ENCODE peak calls at places on chromosomes 4 and X, in six cellular contexts. One of them, this sample, is unnamed.

GRCh38 chr4:96916731-96917130 is 1076.8 kb downstream of the PDHA2 start:
- DNase-seq in uterus: no peak
- DNase-seq in endothelial cell of umbilical vein: no peak
- DNase-seq in tibial artery: no peak
- DNase-seq in AG09309: no peak
- DNase-seq in MG63: no peak
- DNase-seq in this sample: no peak

GRCh38 chr4:90537491-90537890 is 410.3 kb downstream of the CCSER1 start:
- DNase-seq in uterus: no peak
- DNase-seq in MG63: no peak
- DNase-seq in AG09309: no peak
- DNase-seq in endothelial cell of umbilical vein: no peak
- DNase-seq in tibial artery: no peak
- DNase-seq in this sample: no peak

GRCh38 chrX:153580700-153581386 is 18.1 kb downstream of the CCNQ start:
- DNase-seq in MG63: peak; percentile 8
- DNase-seq in endothelial cell of umbilical vein: peak; percentile 1
- DNase-seq in uterus: no peak
- DNase-seq in tibial artery: no peak
- DNase-seq in AG09309: no peak
- DNase-seq in this sample: no peak

GRCh38 chr4:2402053-2402452 is 16.4 kb downstream of the ZFYVE28 start:
- DNase-seq in uterus: peak; percentile 68
- DNase-seq in MG63: no peak
- DNase-seq in AG09309: no peak
- DNase-seq in endothelial cell of umbilical vein: peak; percentile 42
- DNase-seq in tibial artery: no peak
- DNase-seq in this sample: no peak

GRCh38 chrX:110407910-110408545 is 49.4 kb downstream of the RTL9 start:
- DNase-seq in tibial artery: no peak
- DNase-seq in MG63: no peak
- DNase-seq in endothelial cell of umbilical vein: peak; percentile 29
- DNase-seq in uterus: peak; percentile 62
- DNase-seq in AG09309: no peak
- DNase-seq in this sample: no peak

GRCh38 chrX:77628294-77629025 is 157.6 kb downstream of the ATRX start:
- DNase-seq in endothelial cell of umbilical vein: peak; percentile 2
- DNase-seq in AG09309: no peak
- DNase-seq in uterus: no peak
- DNase-seq in MG63: no peak
- DNase-seq in tibial artery: no peak
- DNase-seq in this sample: no peak

GRCh38 chrX:1099146-1099770 is 113.2 kb downstream of the CRLF2 start:
- DNase-seq in endothelial cell of umbilical vein: no peak
- DNase-seq in AG09309: no peak
- DNase-seq in MG63: no peak
- DNase-seq in uterus: no peak
- DNase-seq in tibial artery: no peak
- DNase-seq in this sample: no peak

GRCh38 chr4:76058888-76059426 is 15.6 kb upstream of the ART3 start:
- DNase-seq in endothelial cell of umbilical vein: no peak
- DNase-seq in AG09309: no peak
- DNase-seq in uterus: no peak
- DNase-seq in MG63: no peak
- DNase-seq in tibial artery: no peak
- DNase-seq in this sample: no peak

GRCh38 chrX:15848576-15848975 is 6.0 kb downstream of the AP1S2 start:
- DNase-seq in AG09309: no peak
- DNase-seq in endothelial cell of umbilical vein: no peak
- DNase-seq in uterus: no peak
- DNase-seq in MG63: no peak
- DNase-seq in tibial artery: no peak
- DNase-seq in this sample: no peak

GRCh38 chr4:142473960-142474338 is 372.2 kb downstream of the INPP4B start:
- DNase-seq in AG09309: no peak
- DNase-seq in tibial artery: no peak
- DNase-seq in endothelial cell of umbilical vein: no peak
- DNase-seq in uterus: no peak
- DNase-seq in MG63: no peak
- DNase-seq in this sample: no peak

GRCh38 chr4:119810001-119810400 is 181.4 kb upstream of the PDE5A start:
- DNase-seq in MG63: no peak
- DNase-seq in endothelial cell of umbilical vein: no peak
- DNase-seq in tibial artery: no peak
- DNase-seq in AG09309: no peak
- DNase-seq in uterus: no peak
- DNase-seq in this sample: no peak

GRCh38 chr4:174222266-174222872 is 61.1 kb downstream of the FBXO8 start:
- DNase-seq in AG09309: no peak
- DNase-seq in uterus: no peak
- DNase-seq in endothelial cell of umbilical vein: peak; percentile 36
- DNase-seq in tibial artery: no peak
- DNase-seq in MG63: no peak
- DNase-seq in this sample: no peak

GRCh38 chr4:1171306-1172227 is 816 bp downstream of the SPON2 start:
- DNase-seq in MG63: no peak
- DNase-seq in tibial artery: peak; percentile 68
- DNase-seq in uterus: no peak
- DNase-seq in endothelial cell of umbilical vein: no peak
- DNase-seq in AG09309: no peak
- DNase-seq in this sample: no peak

GRCh38 chr4:158282252-158282651 is 72.0 kb downstream of the TMEM144 start:
- DNase-seq in tibial artery: no peak
- DNase-seq in endothelial cell of umbilical vein: no peak
- DNase-seq in MG63: peak; percentile 9
- DNase-seq in uterus: no peak
- DNase-seq in AG09309: no peak
- DNase-seq in this sample: peak; percentile 55

GRCh38 chr4:66034671-66035070 is 364.4 kb upstream of the EPHA5 start:
- DNase-seq in MG63: no peak
- DNase-seq in tibial artery: no peak
- DNase-seq in AG09309: no peak
- DNase-seq in endothelial cell of umbilical vein: no peak
- DNase-seq in uterus: no peak
- DNase-seq in this sample: no peak

GRCh38 chrX:151225843-151226242 is 49.5 kb downstream of the GPR50 start:
- DNase-seq in endothelial cell of umbilical vein: no peak
- DNase-seq in tibial artery: no peak
- DNase-seq in AG09309: no peak
- DNase-seq in MG63: no peak
- DNase-seq in uterus: no peak
- DNase-seq in this sample: no peak

GRCh38 chrX:21741378-21741777 is 16.5 kb downstream of the SMPX start:
- DNase-seq in uterus: no peak
- DNase-seq in AG09309: no peak
- DNase-seq in endothelial cell of umbilical vein: no peak
- DNase-seq in MG63: no peak
- DNase-seq in tibial artery: no peak
- DNase-seq in this sample: no peak

GRCh38 chr4:153383131-153383530 is 38.6 kb downstream of the MND1 start:
- DNase-seq in AG09309: no peak
- DNase-seq in MG63: no peak
- DNase-seq in tibial artery: no peak
- DNase-seq in endothelial cell of umbilical vein: peak; percentile 66
- DNase-seq in uterus: no peak
- DNase-seq in this sample: no peak

GRCh38 chrX:114344756-114345155 is 239.1 kb upstream of the HTR2C start:
- DNase-seq in AG09309: no peak
- DNase-seq in tibial artery: no peak
- DNase-seq in MG63: no peak
- DNase-seq in uterus: no peak
- DNase-seq in endothelial cell of umbilical vein: peak; percentile 14
- DNase-seq in this sample: peak; percentile 7

GRCh38 chr4:3302164-3302785 is 9.5 kb downstream of the RGS12 start:
- DNase-seq in endothelial cell of umbilical vein: peak; percentile 74
- DNase-seq in AG09309: no peak
- DNase-seq in MG63: peak; percentile 45
- DNase-seq in tibial artery: no peak
- DNase-seq in uterus: peak; percentile 40
- DNase-seq in this sample: no peak

GRCh38 chr4:184386271-184386781 is 88.0 kb downstream of the IRF2 start:
- DNase-seq in endothelial cell of umbilical vein: no peak
- DNase-seq in uterus: no peak
- DNase-seq in tibial artery: no peak
- DNase-seq in AG09309: no peak
- DNase-seq in MG63: no peak
- DNase-seq in this sample: no peak

GRCh38 chr4:39320381-39321115 is 45.6 kb downstream of the RFC1 start:
- DNase-seq in MG63: peak; percentile 2
- DNase-seq in AG09309: no peak
- DNase-seq in endothelial cell of umbilical vein: peak; percentile 47
- DNase-seq in uterus: no peak
- DNase-seq in tibial artery: no peak
- DNase-seq in this sample: no peak

GRCh38 chr4:37951465-37952352 is 8.5 kb upstream of the PTTG2 start:
- DNase-seq in uterus: no peak
- DNase-seq in tibial artery: no peak
- DNase-seq in MG63: no peak
- DNase-seq in AG09309: no peak
- DNase-seq in endothelial cell of umbilical vein: no peak
- DNase-seq in this sample: no peak

GRCh38 chrX:119042996-119043395 is 29.8 kb upstream of the CT47C1 start:
- DNase-seq in MG63: no peak
- DNase-seq in endothelial cell of umbilical vein: no peak
- DNase-seq in tibial artery: no peak
- DNase-seq in uterus: no peak
- DNase-seq in AG09309: no peak
- DNase-seq in this sample: no peak

GRCh38 chr4:119132306-119132705 is 3.3 kb upstream of the MYOZ2 start:
- DNase-seq in endothelial cell of umbilical vein: no peak
- DNase-seq in AG09309: no peak
- DNase-seq in uterus: no peak
- DNase-seq in MG63: peak; percentile 5
- DNase-seq in tibial artery: no peak
- DNase-seq in this sample: peak; percentile 60

GRCh38 chrX:545488-545887 is 85.1 kb upstream of the SHOX start:
- DNase-seq in uterus: no peak
- DNase-seq in endothelial cell of umbilical vein: no peak
- DNase-seq in MG63: peak; percentile 60
- DNase-seq in tibial artery: peak; percentile 70
- DNase-seq in AG09309: no peak
- DNase-seq in this sample: peak; percentile 43

GRCh38 chr4:173182403-173182802 is 13.8 kb downstream of the GALNT7 start:
- DNase-seq in tibial artery: no peak
- DNase-seq in MG63: peak; percentile 66
- DNase-seq in endothelial cell of umbilical vein: peak; percentile 48
- DNase-seq in uterus: no peak
- DNase-seq in AG09309: peak; percentile 75
- DNase-seq in this sample: no peak

GRCh38 chr4:140884431-140885058 is 128.4 kb upstream of the TBC1D9 start:
- DNase-seq in AG09309: peak; percentile 55
- DNase-seq in uterus: peak; percentile 56
- DNase-seq in MG63: peak; percentile 42
- DNase-seq in endothelial cell of umbilical vein: peak; percentile 68
- DNase-seq in tibial artery: no peak
- DNase-seq in this sample: no peak

GRCh38 chr4:20084488-20084887 is 167.2 kb upstream of the SLIT2 start:
- DNase-seq in MG63: no peak
- DNase-seq in tibial artery: no peak
- DNase-seq in uterus: no peak
- DNase-seq in endothelial cell of umbilical vein: no peak
- DNase-seq in AG09309: no peak
- DNase-seq in this sample: no peak
- H3K4me3 ChIP-seq in MG63: no peak overlapping the region
- H3K4me3 ChIP-seq in tibial artery: no peak overlapping the region
- H3K4me3 ChIP-seq in uterus: no peak overlapping the region
- H3K4me3 ChIP-seq in endothelial cell of umbilical vein: no peak overlapping the region
- H3K4me3 ChIP-seq in AG09309: no peak overlapping the region
- H3K4me3 ChIP-seq in this sample: no peak overlapping the region

DNA sequence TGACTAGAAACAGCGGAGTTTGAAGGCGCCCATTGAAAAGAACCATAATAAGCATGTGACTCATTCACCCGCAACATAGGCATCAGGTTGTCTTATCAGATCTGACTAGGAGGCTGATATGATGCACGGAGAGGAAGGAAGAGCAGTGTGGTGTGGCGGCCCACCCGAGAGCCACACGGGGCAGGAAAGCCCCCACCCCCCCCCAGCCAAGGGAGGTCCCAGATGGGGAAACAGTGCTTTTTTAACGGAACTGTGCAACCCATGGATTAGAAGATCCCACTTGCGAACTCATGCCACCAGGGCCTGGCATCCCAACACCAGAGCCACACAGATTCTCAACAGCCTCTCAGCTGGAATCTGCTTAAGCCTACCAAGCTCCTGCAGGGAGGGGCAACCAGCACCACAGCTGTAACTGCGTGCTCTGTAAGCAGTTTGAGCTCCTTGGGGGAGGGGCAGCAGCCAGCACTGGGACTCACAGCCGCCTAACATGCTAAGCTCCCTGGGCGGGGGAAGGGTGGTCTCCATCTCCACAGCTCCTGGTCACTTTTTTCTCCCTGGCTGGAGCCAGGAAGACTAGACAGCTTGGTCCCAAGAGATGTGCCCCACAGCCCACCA is 466.2 kb downstream of the PDGFC start:
- DNase-seq in endothelial cell of umbilical vein: no peak
- DNase-seq in AG09309: no peak
- DNase-seq in MG63: no peak
- DNase-seq in uterus: no peak
- DNase-seq in tibial artery: no peak
- DNase-seq in this sample: no peak
- H3K4me3 ChIP-seq in endothelial cell of umbilical vein: no peak overlapping the region
- H3K4me3 ChIP-seq in AG09309: no peak overlapping the region
- H3K4me3 ChIP-seq in MG63: no peak overlapping the region
- H3K4me3 ChIP-seq in uterus: no peak overlapping the region
- H3K4me3 ChIP-seq in tibial artery: no peak overlapping the region
- H3K4me3 ChIP-seq in this sample: no peak overlapping the region

DNA sequence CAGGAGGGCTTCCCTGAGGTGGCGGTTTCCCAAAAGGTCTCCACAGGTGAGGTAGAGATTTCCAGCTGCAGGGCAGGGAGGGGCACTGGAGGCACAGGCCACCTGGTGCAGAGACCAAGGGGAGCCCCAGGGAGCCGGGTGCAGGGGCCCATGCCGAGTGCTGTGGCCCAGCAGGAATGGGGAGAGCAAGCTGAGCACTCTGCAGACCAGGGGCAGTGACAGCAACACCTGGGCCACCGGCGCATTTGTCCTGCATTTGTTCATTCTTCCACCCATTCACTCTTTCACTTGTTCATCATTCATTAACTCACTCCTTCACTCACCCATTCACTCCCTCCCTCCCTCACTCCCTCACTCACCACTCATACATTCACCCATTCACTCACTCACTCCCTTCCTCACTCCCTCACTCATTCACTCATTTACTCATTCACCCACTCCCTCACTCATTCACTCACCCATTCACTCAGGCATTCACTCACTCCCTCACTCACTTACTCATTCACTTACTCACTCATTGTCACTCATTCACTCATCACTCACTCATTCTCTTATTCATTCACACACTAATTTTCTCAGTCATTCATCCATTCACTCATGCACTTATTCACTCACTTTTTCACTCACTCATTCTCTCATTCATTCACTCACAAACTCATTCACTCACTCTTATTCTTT is 16.3 kb downstream of the CPZ start:
- DNase-seq in uterus: no peak
- DNase-seq in MG63: no peak
- DNase-seq in tibial artery: no peak
- DNase-seq in endothelial cell of umbilical vein: no peak
- DNase-seq in AG09309: no peak
- DNase-seq in this sample: no peak
- H3K4me3 ChIP-seq in uterus: no peak overlapping the region
- H3K4me3 ChIP-seq in MG63: no peak overlapping the region
- H3K4me3 ChIP-seq in tibial artery: no peak overlapping the region
- H3K4me3 ChIP-seq in endothelial cell of umbilical vein: no peak overlapping the region
- H3K4me3 ChIP-seq in AG09309: no peak overlapping the region
- H3K4me3 ChIP-seq in this sample: no peak overlapping the region

GRCh38 chr4:57287687-57288604 is 177.8 kb upstream of the IGFBP7 start:
- DNase-seq in tibial artery: no peak
- DNase-seq in uterus: no peak
- DNase-seq in MG63: no peak
- DNase-seq in AG09309: no peak
- DNase-seq in endothelial cell of umbilical vein: no peak
- DNase-seq in this sample: no peak
- H3K4me3 ChIP-seq in tibial artery: no peak overlapping the region
- H3K4me3 ChIP-seq in uterus: no peak overlapping the region
- H3K4me3 ChIP-seq in MG63: no peak overlapping the region
- H3K4me3 ChIP-seq in AG09309: no peak overlapping the region
- H3K4me3 ChIP-seq in endothelial cell of umbilical vein: no peak overlapping the region
- H3K4me3 ChIP-seq in this sample: no peak overlapping the region

This sample was measured in skeletal muscle cell.